ENCODE peak calls at places on chromosomes 13 and 19, in ten cellular contexts. G, H, L, C, F, K, I, P, X and B are unnamed samples.
A peak's percentile ranks its signal among the peaks of the same experiment; 100 is the strongest.

GRCh38 chr19:10379880-10380310 is 477 bp downstream of the TYK2 start:
- DNase-seq in I (no peak), G (no peak), X (no peak), C (no peak), F (no peak), L (no peak), H (no peak), P (no peak), K (no peak), B (no peak)

GRCh38 chr13:30119476-30119875 is 187.9 kb downstream of the KATNAL1 start:
- DNase-seq in H (no peak), G (no peak), F (no peak), C (no peak), K (peak; percentile 64), X (no peak), I (no peak), L (peak; percentile 30), P (no peak), B (no peak)

GRCh38 chr19:15330801-15331418 is 1.4 kb downstream of the BRD4 start:
- DNase-seq in H (no peak), P (no peak), X (no peak), L (peak; percentile 21), G (peak; percentile 65), K (peak; percentile 89), C (no peak), I (no peak), F (no peak), B (no peak)

GRCh38 chr19:57210381-57210780 is 19.1 kb downstream of the ZNF264 start:
- DNase-seq in G (no peak), K (no peak), P (no peak), X (no peak), F (no peak), C (no peak), L (no peak), I (no peak), H (no peak), B (peak; percentile 4)

GRCh38 chr13:32318072-32318471 is 2.8 kb downstream of the BRCA2 start:
- DNase-seq in K (no peak), C (no peak), H (no peak), G (no peak), I (no peak), F (no peak), X (no peak), L (no peak), P (no peak), B (no peak)

GRCh38 chr13:24356270-24356669 is 46.9 kb downstream of the C1QTNF9 start:
- DNase-seq in K (no peak), P (no peak), C (no peak), X (no peak), I (no peak), L (no peak), H (no peak), G (no peak), F (no peak), B (no peak)

GRCh38 chr19:35086455-35086854 is 29.2 kb upstream of the FXYD3 start:
- DNase-seq in X (no peak), K (no peak), F (no peak), H (no peak), P (no peak), I (no peak), G (no peak), L (no peak), C (no peak), B (no peak)

GRCh38 chr19:28961772-28962500 is 251.0 kb downstream of the UQCRFS1 start:
- DNase-seq in F (no peak), P (no peak), K (peak; percentile 81), X (no peak), C (no peak), G (no peak), H (no peak), L (no peak), I (no peak), B (no peak)

GRCh38 chr19:1157931-1158884 is 15.9 kb downstream of the SBNO2 start:
- DNase-seq in K (no peak), I (no peak), L (no peak), X (no peak), G (no peak), F (no peak), C (peak; percentile 66), H (no peak), P (no peak), B (no peak)

GRCh38 chr13:41268764-41269163 is 5.4 kb upstream of the MTRF1 start:
- DNase-seq in K (peak; percentile 28), G (no peak), F (no peak), C (no peak), I (no peak), X (no peak), P (no peak), L (no peak), H (peak; percentile 53), B (no peak)

DNA sequence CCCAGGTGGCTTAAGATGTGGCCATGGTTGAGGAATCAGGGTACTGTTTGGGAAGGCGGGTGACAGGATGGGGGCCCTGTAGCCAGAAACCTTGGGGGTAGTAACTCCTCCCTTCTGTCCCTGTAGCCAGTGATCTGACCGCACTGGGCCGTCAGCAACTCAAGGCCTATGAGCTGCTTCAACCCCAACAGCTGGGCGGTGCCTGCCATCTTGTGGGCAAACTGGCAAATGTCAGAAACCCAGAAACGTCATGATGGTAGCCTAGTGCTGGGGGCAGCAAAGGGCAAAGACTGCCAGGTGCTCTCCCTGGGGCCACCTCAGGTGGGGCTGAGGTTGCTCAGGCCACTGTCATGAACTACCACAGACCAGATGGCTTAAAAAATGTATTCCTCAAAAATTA is 3.5 kb downstream of the COPE start:
- DNase-seq in C (no peak), G (peak; percentile 88), F (no peak), H (peak; percentile 50), L (peak; percentile 39), X (no peak), P (no peak), K (peak; percentile 30), I (no peak), B (no peak)
- TF ChIP-seq CTCF in C (peak; percentile 33), G (peak; percentile 62), F (peak; percentile 39), H (peak; percentile 55), L (peak; percentile 30), X (peak; percentile 26), P (no peak), K (peak; percentile 42), I (no peak), B (no peak)

GRCh38 chr13:45417790-45418534 is at the start of gene SLC25A30:
- DNase-seq in F (peak; percentile 97), G (peak; percentile 97), L (peak; percentile 97), I (peak; percentile 97), H (peak; percentile 91), P (peak; percentile 95), C (peak; percentile 98), K (peak; percentile 80), X (peak; percentile 98), B (peak; percentile 96)
- H3K27ac ChIP-seq in F (peak within 1 kb of the TSS; percentile 94), G (peak within 1 kb of the TSS; percentile 88), L (peak within 1 kb of the TSS; percentile 94), I (peak within 1 kb of the TSS; percentile 94), H (peak within 1 kb of the TSS; percentile 84), P (peak within 1 kb of the TSS; percentile 80), C (peak within 1 kb of the TSS; percentile 92), K (peak within 1 kb of the TSS; percentile 42), X (peak within 1 kb of the TSS; percentile 91), B (peak within 1 kb of the TSS; percentile 93)

GRCh38 chr19:46404884-46405658 is 8.3 kb downstream of the CCDC8 start:
- DNase-seq in L (no peak), K (no peak), C (no peak), X (no peak), H (no peak), G (no peak), I (no peak), F (no peak), P (no peak), B (no peak)
- H3K4me3 ChIP-seq in L (peak overlapping the region; percentile 40), K (no peak overlapping the region), C (peak overlapping the region; percentile 48), X (peak overlapping the region; percentile 49), H (no peak overlapping the region), G (no peak overlapping the region), I (peak overlapping the region; percentile 41), F (peak overlapping the region; percentile 67), P (peak overlapping the region; percentile 50), B (peak overlapping the region; percentile 70)

GRCh38 chr13:72567566-72567965 is 159.9 kb downstream of the MZT1 start:
- DNase-seq in I (no peak), K (no peak), F (no peak), G (no peak), C (no peak), L (no peak), H (no peak), X (no peak), P (no peak), B (no peak)
- TF ChIP-seq CTCF in I (no peak), K (no peak), F (no peak), G (no peak), C (no peak), L (no peak), H (no peak), X (no peak), P (no peak), B (no peak)

GRCh38 chr13:110436786-110437370 is 124.6 kb downstream of the RAB20 start:
- DNase-seq in H (no peak), G (no peak), F (no peak), C (no peak), I (no peak), K (no peak), L (no peak), P (no peak), X (no peak), B (peak; percentile 72)
- H3K27ac ChIP-seq in H (no peak overlapping the region), G (no peak overlapping the region), F (peak overlapping the region; percentile 5), C (no peak overlapping the region), I (no peak overlapping the region), K (no peak overlapping the region), L (no peak overlapping the region), P (peak overlapping the region; percentile 61), X (no peak overlapping the region), B (peak overlapping the region; percentile 49)

DNA sequence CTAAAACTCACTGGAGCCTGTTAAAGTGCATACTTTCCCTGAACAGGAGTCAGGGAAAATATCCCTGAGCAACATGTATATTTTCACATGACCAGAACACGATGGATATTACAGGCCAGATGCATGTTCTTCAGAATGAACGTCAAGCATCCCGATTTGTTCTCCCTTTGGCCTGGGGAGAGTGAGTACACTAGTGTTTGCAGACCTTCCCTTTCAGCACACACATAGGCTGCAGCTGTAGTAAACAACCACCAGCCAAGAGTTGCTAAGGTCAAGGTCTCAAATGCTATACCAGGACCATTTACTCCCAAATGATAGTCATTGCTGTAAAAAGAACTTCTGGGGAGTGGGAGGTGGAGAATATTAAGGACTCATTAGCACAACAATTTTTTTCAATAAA is 3.0 kb downstream of the KLF12 start:
- DNase-seq in K (no peak), F (no peak), H (no peak), I (no peak), C (no peak), L (no peak), X (no peak), P (no peak), G (no peak), B (no peak)
- H3K4me3 ChIP-seq in K (no peak overlapping the region), F (peak overlapping the region; percentile 95), H (no peak overlapping the region), I (no peak overlapping the region), C (no peak overlapping the region), L (no peak overlapping the region), X (peak overlapping the region; percentile 86), P (no peak overlapping the region), G (no peak overlapping the region), B (no peak overlapping the region)